ENCODE peak calls at places on chromosomes 16 and 17, in five cellular contexts. One of them, this sample, is unnamed. For H3K9me3, the result is how much of the 10 kb centered on the place peaks cover.

GRCh38 chr16:66274335-66275110 is 92.0 kb upstream of the CDH5 start:
- DNase-seq in tibial nerve: no peak
- DNase-seq in sigmoid colon: peak
- DNase-seq in transverse colon: no peak
- DNase-seq in PC-9: peak
- DNase-seq in this sample: no peak

GRCh38 chr16:78727536-78727935 is 628.1 kb downstream of the WWOX start:
- DNase-seq in transverse colon: no peak
- DNase-seq in sigmoid colon: no peak
- DNase-seq in tibial nerve: no peak
- DNase-seq in PC-9: no peak
- DNase-seq in this sample: no peak

GRCh38 chr17:12422632-12423031 is 243.1 kb upstream of the MYOCD start:
- DNase-seq in PC-9: no peak
- DNase-seq in tibial nerve: no peak
- DNase-seq in transverse colon: peak
- DNase-seq in sigmoid colon: peak
- DNase-seq in this sample: no peak

GRCh38 chr16:55662641-55663040 is 6.9 kb downstream of the SLC6A2 start:
- DNase-seq in PC-9: no peak
- DNase-seq in tibial nerve: no peak
- DNase-seq in transverse colon: no peak
- DNase-seq in sigmoid colon: no peak
- DNase-seq in this sample: no peak

GRCh38 chr17:50155115-50155819 is 4.8 kb upstream of the PPP1R9B start:
- DNase-seq in PC-9: no peak
- DNase-seq in sigmoid colon: no peak
- DNase-seq in tibial nerve: no peak
- DNase-seq in transverse colon: no peak
- DNase-seq in this sample: no peak

GRCh38 chr17:13751485-13751793 is 149.7 kb upstream of the HS3ST3A1 start:
- DNase-seq in tibial nerve: no peak
- DNase-seq in PC-9: no peak
- DNase-seq in transverse colon: no peak
- DNase-seq in sigmoid colon: no peak
- DNase-seq in this sample: no peak

GRCh38 chr17:76585649-76586593 is at the start of gene ST6GALNAC2:
- DNase-seq in sigmoid colon: peak
- DNase-seq in transverse colon: peak
- DNase-seq in tibial nerve: peak
- DNase-seq in PC-9: peak
- DNase-seq in this sample: peak

GRCh38 chr16:90020838-90021382 is 1.7 kb upstream of the DBNDD1 start:
- DNase-seq in PC-9: peak
- DNase-seq in transverse colon: no peak
- DNase-seq in sigmoid colon: no peak
- DNase-seq in tibial nerve: no peak
- DNase-seq in this sample: no peak

GRCh38 chr16:30357715-30358576 is 2.8 kb upstream of the CD2BP2 start:
- DNase-seq in sigmoid colon: no peak
- DNase-seq in PC-9: no peak
- DNase-seq in tibial nerve: no peak
- DNase-seq in transverse colon: no peak
- DNase-seq in this sample: no peak

GRCh38 chr17:71964559-71964958 is 156.3 kb upstream of the SOX9 start:
- DNase-seq in transverse colon: no peak
- DNase-seq in sigmoid colon: no peak
- DNase-seq in tibial nerve: no peak
- DNase-seq in PC-9: no peak
- DNase-seq in this sample: no peak

GRCh38 chr17:47866941-47867340 is 16.0 kb upstream of the SP6 start:
- DNase-seq in tibial nerve: no peak
- DNase-seq in PC-9: no peak
- DNase-seq in transverse colon: no peak
- DNase-seq in sigmoid colon: no peak
- DNase-seq in this sample: no peak

GRCh38 chr16:82432261-82432660 is 194.5 kb upstream of the CDH13 start:
- DNase-seq in PC-9: no peak
- DNase-seq in tibial nerve: no peak
- DNase-seq in sigmoid colon: no peak
- DNase-seq in transverse colon: no peak
- DNase-seq in this sample: no peak

GRCh38 chr16:52191533-52192134 is 355.3 kb downstream of the TOX3 start:
- DNase-seq in PC-9: no peak
- DNase-seq in transverse colon: peak
- DNase-seq in tibial nerve: peak
- DNase-seq in sigmoid colon: peak
- DNase-seq in this sample: peak

GRCh38 chr16:18782697-18783429 is 7.3 kb downstream of the RPS15A start:
- DNase-seq in sigmoid colon: no peak
- DNase-seq in transverse colon: no peak
- DNase-seq in PC-9: no peak
- DNase-seq in tibial nerve: no peak
- DNase-seq in this sample: no peak

GRCh38 chr17:31096106-31096436 is 1.3 kb downstream of the NF1 start:
- DNase-seq in tibial nerve: no peak
- DNase-seq in sigmoid colon: no peak
- DNase-seq in PC-9: no peak
- DNase-seq in transverse colon: no peak
- DNase-seq in this sample: no peak

GRCh38 chr16:86956437-86956836 is 360.8 kb downstream of the C16orf95 start:
- DNase-seq in transverse colon: no peak
- DNase-seq in PC-9: no peak
- DNase-seq in sigmoid colon: peak
- DNase-seq in tibial nerve: no peak
- DNase-seq in this sample: no peak

GRCh38 chr16:66128363-66128725 is 238.1 kb upstream of the CDH5 start:
- DNase-seq in PC-9: no peak
- DNase-seq in transverse colon: no peak
- DNase-seq in sigmoid colon: no peak
- DNase-seq in tibial nerve: no peak
- DNase-seq in this sample: no peak

GRCh38 chr16:386641-387156 is 4.9 kb upstream of the PGAP6 start:
- DNase-seq in tibial nerve: no peak
- DNase-seq in PC-9: no peak
- DNase-seq in sigmoid colon: no peak
- DNase-seq in transverse colon: no peak
- DNase-seq in this sample: no peak

GRCh38 chr17:80026359-80027042 is 9.2 kb downstream of the TBC1D16 start:
- DNase-seq in tibial nerve: peak
- DNase-seq in sigmoid colon: no peak
- DNase-seq in transverse colon: peak
- DNase-seq in PC-9: no peak
- DNase-seq in this sample: no peak

GRCh38 chr17:76080207-76080933 is 1.4 kb downstream of the ZACN start:
- DNase-seq in sigmoid colon: no peak
- DNase-seq in PC-9: no peak
- DNase-seq in tibial nerve: no peak
- DNase-seq in transverse colon: no peak
- DNase-seq in this sample: no peak

GRCh38 chr17:62882284-62882683 is 74.2 kb upstream of the MARCHF10 start:
- DNase-seq in tibial nerve: no peak
- DNase-seq in transverse colon: no peak
- DNase-seq in sigmoid colon: no peak
- DNase-seq in PC-9: no peak
- DNase-seq in this sample: no peak

GRCh38 chr16:28110074-28110473 is 46.6 kb upstream of the GSG1L start:
- DNase-seq in transverse colon: no peak
- DNase-seq in tibial nerve: no peak
- DNase-seq in sigmoid colon: no peak
- DNase-seq in PC-9: no peak
- DNase-seq in this sample: no peak

GRCh38 chr17:41615454-41615853 is 2.9 kb upstream of the KRT16 start:
- DNase-seq in sigmoid colon: peak
- DNase-seq in transverse colon: no peak
- DNase-seq in tibial nerve: no peak
- DNase-seq in PC-9: peak
- DNase-seq in this sample: no peak

GRCh38 chr17:43906951-43907424 is 348 bp downstream of the MPP2 start:
- DNase-seq in PC-9: no peak
- DNase-seq in sigmoid colon: peak
- DNase-seq in transverse colon: no peak
- DNase-seq in tibial nerve: no peak
- DNase-seq in this sample: no peak

GRCh38 chr17:38877130-38877851 is 7.4 kb downstream of the LASP1 start:
- DNase-seq in PC-9: no peak
- DNase-seq in sigmoid colon: no peak
- DNase-seq in tibial nerve: no peak
- DNase-seq in transverse colon: peak
- DNase-seq in this sample: no peak

GRCh38 chr17:50533720-50534148 is 1.2 kb downstream of the EPN3 start:
- DNase-seq in tibial nerve: peak
- DNase-seq in transverse colon: peak
- DNase-seq in sigmoid colon: no peak
- DNase-seq in PC-9: peak
- DNase-seq in this sample: no peak

GRCh38 chr16:972316-973002 is 1.7 kb upstream of the LMF1 start:
- DNase-seq in tibial nerve: no peak
- DNase-seq in transverse colon: no peak
- DNase-seq in sigmoid colon: no peak
- DNase-seq in PC-9: no peak
- DNase-seq in this sample: no peak

GRCh38 chr17:55327225-55328088 is 62.7 kb downstream of the HLF start:
- DNase-seq in PC-9: peak
- DNase-seq in transverse colon: peak
- DNase-seq in tibial nerve: no peak
- DNase-seq in sigmoid colon: no peak
- DNase-seq in this sample: no peak

GRCh38 chr17:15652960-15653359 is 31.2 kb downstream of the TRIM16 start:
- DNase-seq in transverse colon: no peak
- DNase-seq in PC-9: no peak
- DNase-seq in tibial nerve: no peak
- DNase-seq in sigmoid colon: no peak
- DNase-seq in this sample: no peak

GRCh38 chr17:63842173-63842539 is 329 bp downstream of the SMARCD2 start:
- DNase-seq in transverse colon: no peak
- DNase-seq in sigmoid colon: peak
- DNase-seq in PC-9: no peak
- DNase-seq in tibial nerve: no peak
- DNase-seq in this sample: no peak

GRCh38 chr17:4162775-4163498 is 19.9 kb downstream of the CYB5D2 start:
- DNase-seq in sigmoid colon: no peak
- DNase-seq in PC-9: no peak
- DNase-seq in transverse colon: no peak
- DNase-seq in tibial nerve: no peak
- DNase-seq in this sample: no peak

GRCh38 chr16:27319257-27319965 is 5.6 kb downstream of the IL4R start:
- DNase-seq in transverse colon: no peak
- DNase-seq in tibial nerve: no peak
- DNase-seq in sigmoid colon: peak
- DNase-seq in PC-9: no peak
- DNase-seq in this sample: no peak

GRCh38 chr16:87152221-87152755 is 164.9 kb downstream of the C16orf95 start:
- DNase-seq in transverse colon: no peak
- DNase-seq in tibial nerve: no peak
- DNase-seq in PC-9: no peak
- DNase-seq in sigmoid colon: no peak
- DNase-seq in this sample: no peak

GRCh38 chr17:44362964-44363612 is 565 bp downstream of the FAM171A2 start:
- DNase-seq in transverse colon: no peak
- DNase-seq in PC-9: no peak
- DNase-seq in sigmoid colon: no peak
- DNase-seq in tibial nerve: no peak
- DNase-seq in this sample: no peak

GRCh38 chr16:34802848-34803599 is 1343.6 kb downstream of the TP53TG3F start:
- DNase-seq in PC-9: no peak
- DNase-seq in tibial nerve: no peak
- DNase-seq in sigmoid colon: no peak
- DNase-seq in transverse colon: no peak
- DNase-seq in this sample: no peak
- H3K9me3 ChIP-seq in PC-9: under half
- H3K9me3 ChIP-seq in tibial nerve: under half
- H3K9me3 ChIP-seq in sigmoid colon: under half
- H3K9me3 ChIP-seq in transverse colon: under half
- H3K9me3 ChIP-seq in this sample: under half

GRCh38 chr16:46991729-46992704 is 18.5 kb upstream of the DNAJA2 start:
- DNase-seq in transverse colon: no peak
- DNase-seq in sigmoid colon: no peak
- DNase-seq in tibial nerve: no peak
- DNase-seq in PC-9: no peak
- DNase-seq in this sample: no peak
- H3K27ac ChIP-seq in transverse colon: no peak
- H3K27ac ChIP-seq in sigmoid colon: no peak
- H3K27ac ChIP-seq in tibial nerve: no peak
- H3K27ac ChIP-seq in PC-9: no peak
- H3K27ac ChIP-seq in this sample: no peak

DNA sequence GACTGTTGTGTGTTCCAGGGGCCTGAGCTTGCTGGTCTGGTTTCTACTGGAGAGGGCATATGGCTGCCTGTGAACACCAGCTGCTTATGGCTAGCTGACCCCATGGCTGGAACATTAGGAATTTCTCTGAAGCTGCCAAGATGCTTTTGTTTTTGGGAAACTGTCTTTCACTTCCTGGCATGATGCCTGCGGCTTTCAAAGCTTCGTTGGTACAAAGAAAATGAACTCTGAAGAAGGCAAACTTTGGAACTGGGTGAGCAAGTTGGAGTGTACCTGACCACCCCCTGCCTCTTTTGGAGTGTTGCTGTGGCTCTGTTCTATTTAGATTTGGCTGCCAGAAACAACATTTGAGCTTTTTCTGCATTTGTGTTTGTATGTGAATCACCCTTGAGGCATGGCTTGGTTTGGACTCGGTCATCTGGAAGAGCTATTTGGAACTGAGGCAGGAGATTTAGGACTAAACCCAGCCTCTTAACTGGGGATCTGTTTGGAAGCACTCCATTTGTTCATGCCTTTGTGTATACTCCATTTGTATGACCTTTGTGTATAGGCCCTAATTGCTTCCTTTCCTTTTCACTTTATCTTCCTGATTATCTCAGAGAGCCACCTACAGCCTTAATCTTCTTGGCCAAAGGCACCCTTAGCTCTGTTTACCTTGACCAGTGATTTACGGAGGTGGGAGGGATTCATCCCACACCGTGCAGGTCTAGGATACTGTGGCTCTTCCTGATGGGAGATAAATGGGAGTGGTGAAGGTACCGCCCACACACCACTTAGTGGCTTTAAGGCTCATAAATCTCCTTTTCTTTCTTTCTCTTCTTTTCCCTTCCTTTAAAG is 7.2 kb upstream of the CPHXL start:
- DNase-seq in sigmoid colon: no peak
- DNase-seq in PC-9: peak
- DNase-seq in tibial nerve: no peak
- DNase-seq in transverse colon: no peak
- DNase-seq in this sample: no peak
- H3K9me3 ChIP-seq in sigmoid colon: under half
- H3K9me3 ChIP-seq in PC-9: under half
- H3K9me3 ChIP-seq in tibial nerve: under half
- H3K9me3 ChIP-seq in transverse colon: under half
- H3K9me3 ChIP-seq in this sample: under half

DNA sequence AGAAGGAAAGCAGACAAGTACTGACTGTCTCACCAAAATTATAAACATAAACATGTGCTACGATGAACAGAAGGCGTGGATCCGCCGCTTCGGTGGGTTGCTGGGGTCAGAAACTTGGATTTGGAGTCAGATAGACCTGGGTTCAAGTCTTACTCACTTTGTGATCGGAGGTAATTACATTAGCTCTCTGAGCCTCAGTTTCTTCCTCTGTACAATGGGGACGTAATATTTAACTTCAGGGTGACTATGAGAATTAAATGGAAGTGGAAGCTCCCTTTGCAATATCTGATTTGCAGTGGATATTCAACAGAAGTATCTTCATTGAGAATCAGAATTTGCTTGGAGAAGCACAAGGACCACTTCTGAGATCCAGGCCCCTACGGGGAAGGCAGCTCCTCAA is 6.2 kb downstream of the RHBDL3 start:
- DNase-seq in sigmoid colon: no peak
- DNase-seq in PC-9: no peak
- DNase-seq in transverse colon: no peak
- DNase-seq in tibial nerve: no peak
- DNase-seq in this sample: no peak
- H3K27ac ChIP-seq in sigmoid colon: no peak
- H3K27ac ChIP-seq in PC-9: no peak
- H3K27ac ChIP-seq in transverse colon: no peak
- H3K27ac ChIP-seq in tibial nerve: no peak
- H3K27ac ChIP-seq in this sample: no peak

This sample was measured in lung.